ENCODE peak calls at places on chromosomes 5 and 9, in ten cellular contexts. One of them, this sample, is unnamed.

GRCh38 chr9:135786146-135786690 is 84.2 kb downstream of the KCNT1 start:
- DNase-seq in prostate gland: no peak
- DNase-seq in heart left ventricle: no peak
- DNase-seq in right lobe of liver: no peak
- DNase-seq in pancreas: no peak
- DNase-seq in Peyer's patch: no peak
- DNase-seq in cardiac muscle cell: no peak
- DNase-seq in fibroblast of mammary gland: no peak
- DNase-seq in IMR-90: no peak
- DNase-seq in GM12865: no peak
- DNase-seq in this sample: no peak

GRCh38 chr5:82509726-82510125 is 231.6 kb upstream of the RPS23 start:
- DNase-seq in cardiac muscle cell: no peak
- DNase-seq in GM12865: no peak
- DNase-seq in right lobe of liver: no peak
- DNase-seq in prostate gland: no peak
- DNase-seq in IMR-90: no peak
- DNase-seq in Peyer's patch: no peak
- DNase-seq in heart left ventricle: no peak
- DNase-seq in fibroblast of mammary gland: no peak
- DNase-seq in pancreas: no peak
- DNase-seq in this sample: no peak

GRCh38 chr9:109652112-109652511 is 127.9 kb upstream of the PALM2AKAP2 start:
- DNase-seq in heart left ventricle: no peak
- DNase-seq in right lobe of liver: no peak
- DNase-seq in fibroblast of mammary gland: peak; percentile 84
- DNase-seq in GM12865: no peak
- DNase-seq in pancreas: no peak
- DNase-seq in IMR-90: peak; percentile 10
- DNase-seq in prostate gland: no peak
- DNase-seq in Peyer's patch: no peak
- DNase-seq in cardiac muscle cell: no peak
- DNase-seq in this sample: no peak

GRCh38 chr5:140321796-140322195 is 18.9 kb upstream of the PFDN1 start:
- DNase-seq in fibroblast of mammary gland: no peak
- DNase-seq in Peyer's patch: peak; percentile 68
- DNase-seq in right lobe of liver: peak; percentile 44
- DNase-seq in IMR-90: no peak
- DNase-seq in GM12865: peak; percentile 51
- DNase-seq in prostate gland: no peak
- DNase-seq in heart left ventricle: peak; percentile 47
- DNase-seq in cardiac muscle cell: no peak
- DNase-seq in pancreas: no peak
- DNase-seq in this sample: no peak

GRCh38 chr9:82247318-82247717 is 258.7 kb downstream of the SPATA31D1 start:
- DNase-seq in fibroblast of mammary gland: peak; percentile 24
- DNase-seq in pancreas: no peak
- DNase-seq in IMR-90: no peak
- DNase-seq in GM12865: no peak
- DNase-seq in right lobe of liver: no peak
- DNase-seq in cardiac muscle cell: peak; percentile 16
- DNase-seq in heart left ventricle: no peak
- DNase-seq in prostate gland: no peak
- DNase-seq in Peyer's patch: no peak
- DNase-seq in this sample: no peak

GRCh38 chr5:171945066-171945465 is 61.4 kb downstream of the FBXW11 start:
- DNase-seq in fibroblast of mammary gland: peak; percentile 44
- DNase-seq in IMR-90: peak; percentile 51
- DNase-seq in pancreas: no peak
- DNase-seq in right lobe of liver: no peak
- DNase-seq in Peyer's patch: no peak
- DNase-seq in heart left ventricle: no peak
- DNase-seq in prostate gland: no peak
- DNase-seq in cardiac muscle cell: peak; percentile 33
- DNase-seq in GM12865: no peak
- DNase-seq in this sample: no peak

GRCh38 chr5:116652196-116652729 is 77.6 kb upstream of the SEMA6A start:
- DNase-seq in pancreas: no peak
- DNase-seq in IMR-90: peak; percentile 68
- DNase-seq in prostate gland: no peak
- DNase-seq in heart left ventricle: peak; percentile 57
- DNase-seq in GM12865: peak; percentile 85
- DNase-seq in cardiac muscle cell: peak; percentile 90
- DNase-seq in Peyer's patch: no peak
- DNase-seq in right lobe of liver: no peak
- DNase-seq in fibroblast of mammary gland: peak; percentile 62
- DNase-seq in this sample: peak; percentile 44

GRCh38 chr9:35962126-35962906 is 4.4 kb upstream of the OR2S2 start:
- DNase-seq in right lobe of liver: no peak
- DNase-seq in pancreas: no peak
- DNase-seq in Peyer's patch: no peak
- DNase-seq in IMR-90: peak; percentile 85
- DNase-seq in fibroblast of mammary gland: peak; percentile 77
- DNase-seq in prostate gland: no peak
- DNase-seq in heart left ventricle: peak; percentile 54
- DNase-seq in GM12865: no peak
- DNase-seq in cardiac muscle cell: peak; percentile 74
- DNase-seq in this sample: peak; percentile 19

GRCh38 chr5:149175346-149176113 is 34.2 kb downstream of the ABLIM3 start:
- DNase-seq in heart left ventricle: peak; percentile 72
- DNase-seq in right lobe of liver: no peak
- DNase-seq in Peyer's patch: no peak
- DNase-seq in IMR-90: no peak
- DNase-seq in prostate gland: peak; percentile 59
- DNase-seq in fibroblast of mammary gland: peak; percentile 43
- DNase-seq in cardiac muscle cell: peak; percentile 43
- DNase-seq in GM12865: no peak
- DNase-seq in pancreas: no peak
- DNase-seq in this sample: no peak

GRCh38 chr5:141650851-141651727 is at the start of gene FCHSD1:
- DNase-seq in pancreas: peak; percentile 92
- DNase-seq in heart left ventricle: peak; percentile 91
- DNase-seq in prostate gland: peak; percentile 88
- DNase-seq in GM12865: peak; percentile 94
- DNase-seq in fibroblast of mammary gland: peak; percentile 72
- DNase-seq in right lobe of liver: peak; percentile 92
- DNase-seq in cardiac muscle cell: peak; percentile 83
- DNase-seq in Peyer's patch: peak; percentile 96
- DNase-seq in IMR-90: peak; percentile 75
- DNase-seq in this sample: no peak

GRCh38 chr5:65142511-65143011 is 339.2 kb downstream of the ADAMTS6 start:
- DNase-seq in pancreas: no peak
- DNase-seq in Peyer's patch: no peak
- DNase-seq in cardiac muscle cell: peak; percentile 47
- DNase-seq in fibroblast of mammary gland: peak; percentile 84
- DNase-seq in heart left ventricle: no peak
- DNase-seq in IMR-90: peak; percentile 74
- DNase-seq in GM12865: no peak
- DNase-seq in right lobe of liver: no peak
- DNase-seq in prostate gland: no peak
- DNase-seq in this sample: no peak

DNA sequence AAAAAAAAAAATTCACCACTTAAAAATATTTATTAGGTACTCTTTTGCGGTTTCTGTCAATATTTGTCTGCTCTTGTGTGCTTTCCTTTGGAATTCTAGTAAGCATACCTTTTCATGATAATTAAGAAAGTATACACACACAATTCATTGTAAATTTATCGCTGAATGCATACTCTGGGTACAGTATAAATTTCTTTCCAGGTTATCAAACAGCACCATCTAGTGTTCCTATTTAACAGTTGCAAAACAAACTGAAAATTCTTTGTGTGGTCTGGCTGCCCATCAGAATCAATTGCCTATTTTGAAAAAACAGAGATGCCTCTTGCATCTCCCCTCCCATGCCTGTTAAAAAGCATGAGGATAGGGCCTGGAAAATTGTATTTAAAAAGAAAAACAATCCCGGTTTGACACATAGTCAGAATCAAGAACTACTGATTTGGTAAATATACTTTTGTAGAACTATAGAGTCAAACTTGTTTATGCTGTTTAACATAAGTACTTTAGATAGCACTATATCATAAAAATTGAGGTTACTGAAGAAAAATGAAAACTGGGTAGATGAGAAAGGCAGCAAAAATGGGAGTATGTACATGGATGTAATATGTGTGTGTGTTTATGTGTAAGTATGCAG is 16.2 kb downstream of the PGGT1B start:
- DNase-seq in fibroblast of mammary gland: peak; percentile 53
- DNase-seq in heart left ventricle: no peak
- DNase-seq in pancreas: no peak
- DNase-seq in right lobe of liver: no peak
- DNase-seq in prostate gland: no peak
- DNase-seq in Peyer's patch: no peak
- DNase-seq in GM12865: peak; percentile 42
- DNase-seq in IMR-90: peak; percentile 48
- DNase-seq in cardiac muscle cell: peak; percentile 58
- DNase-seq in this sample: no peak
- TF ChIP-seq CTCF in fibroblast of mammary gland: peak; percentile 75
- TF ChIP-seq CTCF in heart left ventricle: peak; percentile 80
- TF ChIP-seq CTCF in pancreas: no peak
- TF ChIP-seq CTCF in right lobe of liver: peak; percentile 71
- TF ChIP-seq CTCF in prostate gland: peak; percentile 59
- TF ChIP-seq CTCF in Peyer's patch: peak; percentile 43
- TF ChIP-seq CTCF in GM12865: peak; percentile 54
- TF ChIP-seq CTCF in IMR-90: peak; percentile 83
- TF ChIP-seq CTCF in cardiac muscle cell: peak; percentile 59
- TF ChIP-seq CTCF in this sample: peak; percentile 73

GRCh38 chr5:96431376-96432244 is 1.4 kb downstream of the PCSK1 start:
- DNase-seq in GM12865: peak; percentile 54
- DNase-seq in heart left ventricle: no peak
- DNase-seq in prostate gland: no peak
- DNase-seq in Peyer's patch: no peak
- DNase-seq in pancreas: no peak
- DNase-seq in fibroblast of mammary gland: peak; percentile 95
- DNase-seq in right lobe of liver: no peak
- DNase-seq in cardiac muscle cell: peak; percentile 64
- DNase-seq in IMR-90: peak; percentile 35
- DNase-seq in this sample: no peak

GRCh38 chr5:96427823-96428222 is 5.2 kb downstream of the PCSK1 start:
- DNase-seq in fibroblast of mammary gland: peak; percentile 33
- DNase-seq in IMR-90: peak; percentile 15
- DNase-seq in right lobe of liver: no peak
- DNase-seq in GM12865: no peak
- DNase-seq in pancreas: no peak
- DNase-seq in Peyer's patch: no peak
- DNase-seq in cardiac muscle cell: peak; percentile 50
- DNase-seq in prostate gland: no peak
- DNase-seq in heart left ventricle: no peak
- DNase-seq in this sample: no peak

GRCh38 chr5:96434201-96434645 is 1.2 kb upstream of the PCSK1 start:
- DNase-seq in right lobe of liver: peak; percentile 63
- DNase-seq in prostate gland: peak; percentile 32
- DNase-seq in pancreas: peak; percentile 68
- DNase-seq in fibroblast of mammary gland: peak; percentile 75
- DNase-seq in Peyer's patch: peak; percentile 60
- DNase-seq in IMR-90: peak; percentile 74
- DNase-seq in cardiac muscle cell: peak; percentile 89
- DNase-seq in GM12865: peak; percentile 65
- DNase-seq in heart left ventricle: peak; percentile 56
- DNase-seq in this sample: peak; percentile 9

GRCh38 chr5:96432245-96433065 is 593 bp downstream of the PCSK1 start:
- DNase-seq in Peyer's patch: no peak
- DNase-seq in fibroblast of mammary gland: peak; percentile 49
- DNase-seq in GM12865: peak; percentile 16
- DNase-seq in right lobe of liver: no peak
- DNase-seq in heart left ventricle: no peak
- DNase-seq in IMR-90: no peak
- DNase-seq in cardiac muscle cell: peak; percentile 20
- DNase-seq in prostate gland: no peak
- DNase-seq in pancreas: peak; percentile 30
- DNase-seq in this sample: no peak

GRCh38 chr5:96433066-96433447 is at the start of gene PCSK1:
- DNase-seq in Peyer's patch: no peak
- DNase-seq in right lobe of liver: no peak
- DNase-seq in fibroblast of mammary gland: peak; percentile 21
- DNase-seq in pancreas: no peak
- DNase-seq in IMR-90: no peak
- DNase-seq in prostate gland: no peak
- DNase-seq in GM12865: no peak
- DNase-seq in heart left ventricle: no peak
- DNase-seq in cardiac muscle cell: no peak
- DNase-seq in this sample: no peak
- H3K4me3 ChIP-seq in Peyer's patch: no peak within 1 kb of the TSS
- H3K4me3 ChIP-seq in right lobe of liver: no peak within 1 kb of the TSS
- H3K4me3 ChIP-seq in fibroblast of mammary gland: peak within 1 kb of the TSS; percentile 30
- H3K4me3 ChIP-seq in pancreas: no peak within 1 kb of the TSS
- H3K4me3 ChIP-seq in IMR-90: no peak within 1 kb of the TSS
- H3K4me3 ChIP-seq in prostate gland: no peak within 1 kb of the TSS
- H3K4me3 ChIP-seq in GM12865: peak within 1 kb of the TSS; percentile 23
- H3K4me3 ChIP-seq in heart left ventricle: no peak within 1 kb of the TSS
- H3K4me3 ChIP-seq in cardiac muscle cell: no peak within 1 kb of the TSS
- H3K4me3 ChIP-seq in this sample: no peak within 1 kb of the TSS

GRCh38 chr5:36035696-36036095 is 31.0 kb downstream of the UGT3A2 start:
- DNase-seq in prostate gland: no peak
- DNase-seq in fibroblast of mammary gland: no peak
- DNase-seq in cardiac muscle cell: no peak
- DNase-seq in pancreas: no peak
- DNase-seq in Peyer's patch: no peak
- DNase-seq in heart left ventricle: no peak
- DNase-seq in IMR-90: no peak
- DNase-seq in right lobe of liver: no peak
- DNase-seq in GM12865: no peak
- DNase-seq in this sample: no peak

GRCh38 chr5:36040651-36041536 is 25.8 kb downstream of the UGT3A2 start:
- DNase-seq in prostate gland: no peak
- DNase-seq in IMR-90: no peak
- DNase-seq in cardiac muscle cell: no peak
- DNase-seq in fibroblast of mammary gland: no peak
- DNase-seq in right lobe of liver: no peak
- DNase-seq in pancreas: no peak
- DNase-seq in Peyer's patch: no peak
- DNase-seq in heart left ventricle: no peak
- DNase-seq in GM12865: no peak
- DNase-seq in this sample: no peak

GRCh38 chr5:36045895-36046294 is 20.8 kb downstream of the UGT3A2 start:
- DNase-seq in GM12865: no peak
- DNase-seq in fibroblast of mammary gland: no peak
- DNase-seq in heart left ventricle: no peak
- DNase-seq in prostate gland: no peak
- DNase-seq in Peyer's patch: no peak
- DNase-seq in cardiac muscle cell: no peak
- DNase-seq in pancreas: no peak
- DNase-seq in IMR-90: no peak
- DNase-seq in right lobe of liver: no peak
- DNase-seq in this sample: no peak

GRCh38 chr5:36041537-36041845 is 25.2 kb downstream of the UGT3A2 start:
- DNase-seq in right lobe of liver: no peak
- DNase-seq in Peyer's patch: no peak
- DNase-seq in cardiac muscle cell: no peak
- DNase-seq in IMR-90: no peak
- DNase-seq in pancreas: no peak
- DNase-seq in GM12865: no peak
- DNase-seq in heart left ventricle: no peak
- DNase-seq in prostate gland: no peak
- DNase-seq in fibroblast of mammary gland: no peak
- DNase-seq in this sample: no peak
- TF ChIP-seq CTCF in right lobe of liver: peak; percentile 24
- TF ChIP-seq CTCF in Peyer's patch: no peak
- TF ChIP-seq CTCF in cardiac muscle cell: no peak
- TF ChIP-seq CTCF in IMR-90: no peak
- TF ChIP-seq CTCF in pancreas: no peak
- TF ChIP-seq CTCF in GM12865: no peak
- TF ChIP-seq CTCF in heart left ventricle: no peak
- TF ChIP-seq CTCF in prostate gland: no peak
- TF ChIP-seq CTCF in fibroblast of mammary gland: no peak
- TF ChIP-seq CTCF in this sample: peak; percentile 58

GRCh38 chr5:34709861-34710673 is 53.9 kb downstream of the RAI14 start:
- DNase-seq in pancreas: no peak
- DNase-seq in heart left ventricle: no peak
- DNase-seq in Peyer's patch: no peak
- DNase-seq in right lobe of liver: no peak
- DNase-seq in fibroblast of mammary gland: peak; percentile 84
- DNase-seq in prostate gland: no peak
- DNase-seq in GM12865: no peak
- DNase-seq in IMR-90: peak; percentile 95
- DNase-seq in cardiac muscle cell: peak; percentile 84
- DNase-seq in this sample: peak; percentile 86
- H3K4me3 ChIP-seq in pancreas: no peak overlapping the region
- H3K4me3 ChIP-seq in heart left ventricle: no peak overlapping the region
- H3K4me3 ChIP-seq in Peyer's patch: no peak overlapping the region
- H3K4me3 ChIP-seq in right lobe of liver: no peak overlapping the region
- H3K4me3 ChIP-seq in fibroblast of mammary gland: no peak overlapping the region
- H3K4me3 ChIP-seq in prostate gland: no peak overlapping the region
- H3K4me3 ChIP-seq in GM12865: no peak overlapping the region
- H3K4me3 ChIP-seq in IMR-90: no peak overlapping the region
- H3K4me3 ChIP-seq in cardiac muscle cell: no peak overlapping the region
- H3K4me3 ChIP-seq in this sample: no peak overlapping the region

This sample was measured in epithelial cell of proximal tubule.